ENCODE peak calls at places on chromosomes 12 and 14, in six cellular contexts. M is cardiac muscle cell, A is AG04450, Y is cardiac fibroblast, O is upper lobe of right lung, C is GM12865. X is an unnamed sample.
A peak's percentile ranks its signal among the peaks of the same experiment; 100 is the strongest.

GRCh38 chr12:110254971-110255540 is 26.0 kb upstream of the ATP2A2 start:
- DNase-seq in M (no peak), A (no peak), Y (no peak), O (peak; percentile 11), C (no peak), X (no peak)

GRCh38 chr12:49893753-49894752 is 9.6 kb downstream of the FAIM2 start:
- DNase-seq in M (peak; percentile 45), A (no peak), Y (peak; percentile 44), O (no peak), C (no peak), X (no peak)

GRCh38 chr14:104634031-104634760 is 29.6 kb upstream of the TMEM179 start:
- DNase-seq in M (no peak), A (no peak), Y (no peak), O (no peak), C (no peak), X (no peak)

GRCh38 chr12:1776139-1776975 is 44.0 kb upstream of the LRTM2 start:
- DNase-seq in M (peak; percentile 60), A (no peak), Y (peak; percentile 51), O (no peak), C (no peak), X (peak; percentile 73)

GRCh38 chr12:118356809-118357326 is 15.8 kb downstream of the TAOK3 start:
- DNase-seq in M (peak; percentile 79), A (peak; percentile 54), Y (peak; percentile 80), O (no peak), C (peak; percentile 29), X (peak; percentile 49)

GRCh38 chr14:75578786-75579781 is 664 bp downstream of the FLVCR2 start:
- DNase-seq in M (no peak), A (no peak), Y (peak; percentile 63), O (peak; percentile 69), C (no peak), X (peak; percentile 15)

GRCh38 chr14:64703393-64704144 is 655 bp upstream of the PLEKHG3 start:
- DNase-seq in M (peak; percentile 46), A (no peak), Y (peak; percentile 35), O (no peak), C (no peak), X (no peak)

GRCh38 chr12:57835366-57836288 is 10.9 kb downstream of the CTDSP2 start:
- DNase-seq in M (no peak), A (no peak), Y (no peak), O (no peak), C (no peak), X (no peak)

GRCh38 chr12:49364989-49365388 is 2.3 kb upstream of the SPATS2 start:
- DNase-seq in M (peak; percentile 85), A (no peak), Y (peak; percentile 83), O (no peak), C (no peak), X (peak; percentile 78)

GRCh38 chr12:15757553-15758255 is 31.5 kb downstream of the EPS8 start:
- DNase-seq in M (peak; percentile 80), A (no peak), Y (peak; percentile 81), O (no peak), C (no peak), X (peak; percentile 89)

GRCh38 chr12:15931590-15932053 is 20.5 kb downstream of the DERA start:
- DNase-seq in M (no peak), A (no peak), Y (no peak), O (no peak), C (peak; percentile 38), X (no peak)

GRCh38 chr12:104748790-104749189 is 209.3 kb downstream of the SLC41A2 start:
- DNase-seq in M (peak; percentile 44), A (peak; percentile 20), Y (peak; percentile 44), O (no peak), C (no peak), X (peak; percentile 17)

GRCh38 chr12:67042697-67043131 is 226.4 kb upstream of the CAND1 start:
- DNase-seq in M (peak; percentile 2), A (no peak), Y (peak; percentile 3), O (no peak), C (no peak), X (peak; percentile 6)

GRCh38 chr14:73058923-73059311 is 583 bp downstream of the RBM25 start:
- DNase-seq in M (peak; percentile 24), A (no peak), Y (peak; percentile 17), O (no peak), C (no peak), X (peak; percentile 1)

GRCh38 chr12:66120477-66120876 is 10.1 kb downstream of the LLPH start:
- DNase-seq in M (no peak), A (no peak), Y (no peak), O (no peak), C (no peak), X (no peak)

GRCh38 chr12:29309320-29309902 is 71.6 kb downstream of the ERGIC2 start:
- DNase-seq in M (peak; percentile 55), A (no peak), Y (peak; percentile 61), O (no peak), C (no peak), X (no peak)

GRCh38 chr12:16350682-16351081 is 3.2 kb downstream of the MGST1 start:
- DNase-seq in M (peak; percentile 98), A (peak; percentile 87), Y (peak; percentile 95), O (peak; percentile 77), C (no peak), X (peak; percentile 93)

GRCh38 chr12:124397807-124398577 is 103.1 kb downstream of the RFLNA start:
- DNase-seq in M (peak; percentile 76), A (no peak), Y (peak; percentile 74), O (no peak), C (no peak), X (no peak)

GRCh38 chr14:96940009-96940408 is 142.8 kb downstream of the VRK1 start:
- DNase-seq in M (no peak), A (no peak), Y (no peak), O (no peak), C (peak; percentile 19), X (no peak)

GRCh38 chr14:26286066-26286791 is 311.6 kb downstream of the NOVA1 start:
- DNase-seq in M (peak; percentile 69), A (no peak), Y (peak; percentile 75), O (no peak), C (no peak), X (no peak)

GRCh38 chr12:32482226-32482625 is 82.9 kb downstream of the FGD4 start:
- DNase-seq in M (peak; percentile 46), A (no peak), Y (peak; percentile 66), O (no peak), C (peak; percentile 41), X (no peak)

GRCh38 chr14:74571441-74571841 is 40.6 kb downstream of the LTBP2 start:
- DNase-seq in M (peak; percentile 68), A (no peak), Y (no peak), O (no peak), C (no peak), X (no peak)

GRCh38 chr14:102508774-102509743 is 517 bp downstream of the ANKRD9 start:
- DNase-seq in M (peak; percentile 45), A (no peak), Y (peak; percentile 70), O (peak; percentile 86), C (no peak), X (no peak)

DNA sequence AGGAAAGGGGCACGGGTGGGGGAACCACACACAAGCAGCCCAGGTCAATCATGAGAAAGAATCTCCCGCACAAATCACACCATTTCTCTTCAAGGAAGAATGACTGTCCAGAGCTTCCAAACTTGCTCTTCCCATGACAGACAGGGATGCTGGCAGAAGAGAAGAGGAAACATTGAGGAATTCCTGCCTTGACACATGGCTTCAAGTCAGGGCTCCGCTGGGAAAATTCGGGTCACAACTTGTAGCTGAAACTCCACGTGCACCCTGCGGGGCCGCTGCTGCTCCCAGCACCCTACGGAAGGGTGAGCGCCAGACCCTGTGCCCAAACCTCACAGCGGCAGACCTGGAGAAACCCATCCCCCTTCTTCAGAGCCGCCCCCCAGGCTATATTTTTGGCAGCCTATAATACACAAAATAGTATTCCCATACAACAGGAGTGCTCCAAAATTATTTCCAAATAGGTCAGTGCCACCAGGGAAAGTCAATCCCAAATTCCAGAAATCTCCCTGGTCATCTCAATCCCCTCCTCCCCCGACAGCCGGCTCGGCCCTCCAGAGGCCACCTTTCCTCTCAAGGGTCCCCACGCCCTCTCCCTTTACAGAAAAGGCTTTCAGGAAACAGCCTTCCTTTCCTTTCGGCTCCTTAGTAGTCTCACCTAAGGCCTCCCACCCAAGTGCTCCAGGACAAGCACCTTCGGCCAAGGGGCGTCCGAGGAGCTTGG is 1.3 kb downstream of the TMEM132D start:
- DNase-seq in M (no peak), A (no peak), Y (no peak), O (no peak), C (no peak), X (no peak)
- H3K4me3 ChIP-seq in M (no peak overlapping the region), A (no peak overlapping the region), Y (no peak overlapping the region), O (no peak overlapping the region), C (no peak overlapping the region), X (peak overlapping the region; percentile 24)

DNA sequence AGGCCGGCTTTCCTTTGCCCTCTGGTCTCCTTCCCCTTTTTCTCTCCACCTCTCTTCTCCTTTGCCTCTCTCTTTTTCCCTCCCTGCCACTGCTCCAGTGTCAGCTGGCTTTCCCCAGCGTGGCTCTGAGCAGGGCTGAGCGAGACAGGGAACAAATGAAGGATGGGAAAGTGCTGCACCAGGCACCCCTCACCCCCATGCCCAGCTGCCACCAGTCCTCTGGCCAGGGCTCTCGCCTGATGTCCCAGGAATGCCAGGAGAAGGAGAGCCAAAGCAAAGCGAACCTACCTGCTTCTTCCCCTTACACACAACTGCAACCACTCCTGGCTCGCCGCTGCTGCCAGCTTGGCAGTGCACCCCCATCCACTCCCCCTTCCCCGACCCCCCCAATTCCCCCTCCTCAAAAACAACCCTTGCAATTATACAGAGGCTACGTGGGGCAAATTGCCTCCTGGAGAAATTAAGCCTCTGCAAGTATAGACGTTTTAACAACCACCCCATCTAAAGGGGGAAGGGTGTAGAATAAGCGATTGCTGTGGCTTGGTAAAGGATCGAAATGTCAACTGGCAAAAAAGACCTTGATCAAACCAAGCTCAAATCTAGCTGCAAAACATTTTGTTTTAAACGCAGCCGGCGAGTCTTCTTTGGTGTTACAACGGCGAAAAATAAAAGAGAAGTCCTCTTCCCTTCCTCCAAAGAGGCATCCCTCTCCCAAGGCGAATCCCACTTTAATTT is 3.1 kb downstream of the BCL11B start:
- DNase-seq in M (no peak), A (no peak), Y (no peak), O (no peak), C (no peak), X (no peak)
- H3K4me3 ChIP-seq in M (peak overlapping the region; percentile 65), A (no peak overlapping the region), Y (no peak overlapping the region), O (peak overlapping the region; percentile 36), C (peak overlapping the region; percentile 23), X (peak overlapping the region; percentile 66)

DNA sequence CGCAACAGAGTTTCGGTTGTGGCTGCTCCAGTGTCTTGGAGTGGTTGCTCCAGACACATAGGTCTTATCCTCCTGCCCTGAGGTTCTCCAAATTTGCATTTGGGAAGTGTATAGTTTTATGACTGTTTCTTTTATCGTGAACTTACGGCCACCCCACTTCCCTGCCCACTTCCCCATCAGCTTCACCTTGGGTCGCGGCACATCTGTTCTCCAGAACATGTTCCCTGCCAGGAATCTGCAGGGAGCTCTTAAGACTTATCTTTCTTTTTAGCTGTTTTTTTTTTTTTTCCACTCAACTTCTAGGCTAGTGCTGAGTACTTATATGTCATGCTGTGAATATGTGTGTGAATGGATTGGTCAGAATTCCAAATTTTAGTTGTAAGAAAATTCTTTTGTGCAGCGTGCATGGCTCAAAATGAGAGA is 75.4 kb downstream of the ETV6 start:
- DNase-seq in M (peak; percentile 70), A (no peak), Y (peak; percentile 75), O (no peak), C (no peak), X (no peak)
- H3K4me3 ChIP-seq in M (peak overlapping the region; percentile 5), A (no peak overlapping the region), Y (no peak overlapping the region), O (no peak overlapping the region), C (no peak overlapping the region), X (no peak overlapping the region)

DNA sequence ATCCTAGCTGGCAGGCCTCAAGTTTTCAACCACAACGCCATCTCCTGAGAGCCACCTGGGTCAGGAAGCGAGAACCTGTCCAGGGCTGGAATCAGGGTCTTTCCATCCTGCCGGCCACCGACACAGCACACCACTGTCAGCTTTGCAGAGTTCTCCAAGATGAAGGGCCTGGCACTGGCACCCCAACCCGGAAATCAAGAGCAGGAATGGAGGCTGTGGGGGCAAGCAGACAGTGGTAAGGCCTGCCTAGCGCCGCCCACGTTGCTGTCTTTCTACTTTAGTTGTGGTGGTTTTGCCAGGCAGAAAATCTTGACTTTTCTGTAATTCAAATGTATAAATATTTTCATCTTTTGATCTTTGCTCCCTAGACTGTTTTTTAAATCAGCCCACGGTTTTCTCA is 90.7 kb downstream of the ITPK1 start:
- DNase-seq in M (no peak), A (no peak), Y (no peak), O (no peak), C (no peak), X (no peak)
- H3K4me3 ChIP-seq in M (no peak overlapping the region), A (no peak overlapping the region), Y (no peak overlapping the region), O (no peak overlapping the region), C (no peak overlapping the region), X (no peak overlapping the region)